ENCODE peak calls at places on chromosomes 16 and 17, in six cellular contexts. One of them, this sample, is unnamed.
A peak's percentile ranks its signal among the peaks of the same experiment; 100 is the strongest.

GRCh38 chr17:77354420-77354720 is 213.6 kb downstream of the SEC14L1 start:
- DNase-seq in H9: no peak
- DNase-seq in neuronal stem cell: no peak
- DNase-seq in H1: no peak
- DNase-seq in mesenchymal stem cell: no peak
- DNase-seq in IMR-90: no peak
- DNase-seq in this sample: no peak

GRCh38 chr16:11500720-11501346 is 85.9 kb downstream of the LITAF start:
- DNase-seq in mesenchymal stem cell: no peak
- DNase-seq in H9: no peak
- DNase-seq in neuronal stem cell: no peak
- DNase-seq in IMR-90: no peak
- DNase-seq in H1: no peak
- DNase-seq in this sample: no peak

GRCh38 chr17:43003542-43004172 is 2.9 kb upstream of the IFI35 start:
- DNase-seq in mesenchymal stem cell: no peak
- DNase-seq in neuronal stem cell: no peak
- DNase-seq in H1: no peak
- DNase-seq in IMR-90: peak; percentile 50
- DNase-seq in H9: peak; percentile 73
- DNase-seq in this sample: peak; percentile 82

GRCh38 chr16:46830902-46831647 is at the start of gene C16orf87:
- DNase-seq in H1: peak; percentile 92
- DNase-seq in mesenchymal stem cell: peak; percentile 96
- DNase-seq in neuronal stem cell: peak; percentile 89
- DNase-seq in H9: peak; percentile 92
- DNase-seq in IMR-90: peak; percentile 92
- DNase-seq in this sample: peak; percentile 95

GRCh38 chr17:6496636-6497441 is 52.6 kb downstream of the PIMREG start:
- DNase-seq in neuronal stem cell: no peak
- DNase-seq in mesenchymal stem cell: no peak
- DNase-seq in H9: peak; percentile 38
- DNase-seq in IMR-90: no peak
- DNase-seq in H1: no peak
- DNase-seq in this sample: no peak

GRCh38 chr17:21394265-21394664 is 18.1 kb downstream of the KCNJ12 start:
- DNase-seq in mesenchymal stem cell: no peak
- DNase-seq in H9: no peak
- DNase-seq in IMR-90: peak; percentile 62
- DNase-seq in neuronal stem cell: no peak
- DNase-seq in H1: no peak
- DNase-seq in this sample: no peak

GRCh38 chr17:44284024-44284400 is 16.1 kb upstream of the SLC4A1 start:
- DNase-seq in H1: no peak
- DNase-seq in H9: no peak
- DNase-seq in neuronal stem cell: no peak
- DNase-seq in IMR-90: no peak
- DNase-seq in mesenchymal stem cell: no peak
- DNase-seq in this sample: peak; percentile 68

GRCh38 chr17:30599424-30600061 is 122.3 kb downstream of the GOSR1 start:
- DNase-seq in neuronal stem cell: no peak
- DNase-seq in IMR-90: no peak
- DNase-seq in H9: no peak
- DNase-seq in mesenchymal stem cell: no peak
- DNase-seq in H1: no peak
- DNase-seq in this sample: no peak

GRCh38 chr17:64032081-64032480 is 11.6 kb upstream of the ICAM2 start:
- DNase-seq in IMR-90: peak; percentile 34
- DNase-seq in H1: no peak
- DNase-seq in H9: peak; percentile 28
- DNase-seq in mesenchymal stem cell: no peak
- DNase-seq in neuronal stem cell: no peak
- DNase-seq in this sample: no peak
- H3K23ac ChIP-seq in IMR-90: no peak overlapping the region
- H3K23ac ChIP-seq in H1: no peak overlapping the region
- H3K23ac ChIP-seq in H9: no peak overlapping the region
- H3K23ac ChIP-seq in mesenchymal stem cell: no peak overlapping the region
- H3K23ac ChIP-seq in neuronal stem cell: no peak overlapping the region
- H3K23ac ChIP-seq in this sample: no peak overlapping the region

DNA sequence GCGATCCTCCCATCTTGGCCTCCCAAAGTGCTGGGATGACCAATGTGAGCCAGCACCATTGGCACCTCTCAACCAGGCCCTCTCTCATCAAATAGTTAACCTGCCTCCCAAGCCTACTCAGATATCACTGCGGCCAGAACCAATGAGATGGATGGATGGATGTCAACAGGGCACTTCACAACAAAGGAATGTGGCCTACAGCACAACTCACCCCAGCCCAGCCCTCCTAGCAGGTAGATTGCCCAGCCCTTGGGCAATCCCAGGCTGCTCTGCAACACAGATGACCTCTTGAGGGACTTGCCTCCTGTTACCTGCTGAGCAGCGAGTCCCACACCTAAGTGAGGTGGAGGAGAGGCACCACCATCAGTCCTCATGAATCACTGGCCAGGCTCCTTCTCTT is 22.6 kb upstream of the KIFC3 start:
- DNase-seq in neuronal stem cell: no peak
- DNase-seq in IMR-90: no peak
- DNase-seq in H9: no peak
- DNase-seq in H1: no peak
- DNase-seq in mesenchymal stem cell: no peak
- DNase-seq in this sample: peak; percentile 70
- H2AFZ ChIP-seq in neuronal stem cell: no peak overlapping the region
- H2AFZ ChIP-seq in IMR-90: no peak overlapping the region
- H2AFZ ChIP-seq in H9: no peak overlapping the region
- H2AFZ ChIP-seq in H1: no peak overlapping the region
- H2AFZ ChIP-seq in mesenchymal stem cell: no peak overlapping the region
- H2AFZ ChIP-seq in this sample: no peak overlapping the region

GRCh38 chr16:19555186-19555937 is at the start of gene VPS35L:
- DNase-seq in H9: peak; percentile 99
- DNase-seq in mesenchymal stem cell: peak; percentile 99
- DNase-seq in neuronal stem cell: peak; percentile 98
- DNase-seq in IMR-90: peak; percentile 99
- DNase-seq in H1: peak; percentile 97
- DNase-seq in this sample: peak; percentile 100
- H4K8ac ChIP-seq in H9: no peak within 1 kb of the TSS
- H4K8ac ChIP-seq in mesenchymal stem cell: peak within 1 kb of the TSS; percentile 95
- H4K8ac ChIP-seq in neuronal stem cell: peak within 1 kb of the TSS; percentile 45
- H4K8ac ChIP-seq in IMR-90: peak within 1 kb of the TSS; percentile 96
- H4K8ac ChIP-seq in H1: peak within 1 kb of the TSS; percentile 98
- H4K8ac ChIP-seq in this sample: peak within 1 kb of the TSS; percentile 90

GRCh38 chr16:50455288-50455845 is 86.6 kb upstream of the BRD7 start:
- DNase-seq in H9: no peak
- DNase-seq in IMR-90: no peak
- DNase-seq in neuronal stem cell: no peak
- DNase-seq in mesenchymal stem cell: no peak
- DNase-seq in H1: no peak
- DNase-seq in this sample: no peak
- H3K23ac ChIP-seq in H9: no peak overlapping the region
- H3K23ac ChIP-seq in IMR-90: no peak overlapping the region
- H3K23ac ChIP-seq in neuronal stem cell: no peak overlapping the region
- H3K23ac ChIP-seq in mesenchymal stem cell: no peak overlapping the region
- H3K23ac ChIP-seq in H1: no peak overlapping the region
- H3K23ac ChIP-seq in this sample: no peak overlapping the region

DNA sequence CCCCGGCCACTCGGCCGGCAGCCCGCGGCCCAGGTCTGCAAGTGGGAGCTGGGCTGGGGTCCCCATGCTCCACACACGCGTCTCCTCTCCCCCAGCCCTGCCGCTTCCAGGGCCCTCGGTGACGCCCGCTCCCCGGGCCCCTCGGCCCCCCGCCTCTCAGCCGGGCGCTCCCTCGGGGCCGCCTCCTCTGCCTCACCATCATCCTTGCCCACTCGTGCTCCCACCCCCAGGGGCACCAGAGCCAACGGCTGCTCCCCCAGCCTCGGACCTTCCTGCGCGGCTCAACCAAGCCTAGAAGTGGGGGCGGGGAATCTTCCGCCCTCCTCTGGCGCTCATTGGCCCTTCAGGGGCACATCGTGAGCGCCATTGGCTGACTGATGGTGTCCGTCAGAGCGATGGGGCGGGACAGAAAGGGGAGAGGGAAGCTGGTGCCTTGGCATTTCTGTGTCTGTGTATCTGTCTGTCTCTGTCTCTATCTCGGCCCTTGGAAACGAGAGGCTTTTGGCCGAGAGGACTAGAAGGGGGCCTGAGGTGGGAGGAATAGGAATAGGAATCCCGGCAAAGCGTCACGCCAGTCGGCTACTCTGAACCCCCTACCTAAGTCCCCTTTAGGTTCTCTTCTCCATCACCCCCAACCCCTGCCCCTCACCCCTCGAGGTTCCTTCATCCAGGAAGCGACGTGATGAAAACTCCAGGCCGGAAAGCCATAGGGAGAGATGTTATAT is 88.9 kb downstream of the CDC27 start:
- DNase-seq in H9: peak; percentile 92
- DNase-seq in H1: peak; percentile 97
- DNase-seq in IMR-90: peak; percentile 84
- DNase-seq in mesenchymal stem cell: peak; percentile 92
- DNase-seq in neuronal stem cell: peak; percentile 84
- DNase-seq in this sample: peak; percentile 93
- H2AFZ ChIP-seq in H9: no peak overlapping the region
- H2AFZ ChIP-seq in H1: no peak overlapping the region
- H2AFZ ChIP-seq in IMR-90: peak overlapping the region; percentile 98
- H2AFZ ChIP-seq in mesenchymal stem cell: peak overlapping the region; percentile 95
- H2AFZ ChIP-seq in neuronal stem cell: peak overlapping the region; percentile 95
- H2AFZ ChIP-seq in this sample: peak overlapping the region; percentile 96

GRCh38 chr16:73872856-73873255 is 423.8 kb upstream of the PSMD7 start:
- DNase-seq in IMR-90: no peak
- DNase-seq in H1: no peak
- DNase-seq in mesenchymal stem cell: no peak
- DNase-seq in H9: no peak
- DNase-seq in neuronal stem cell: no peak
- DNase-seq in this sample: no peak
- H4K8ac ChIP-seq in IMR-90: no peak overlapping the region
- H4K8ac ChIP-seq in H1: no peak overlapping the region
- H4K8ac ChIP-seq in mesenchymal stem cell: no peak overlapping the region
- H4K8ac ChIP-seq in H9: no peak overlapping the region
- H4K8ac ChIP-seq in neuronal stem cell: no peak overlapping the region
- H4K8ac ChIP-seq in this sample: no peak overlapping the region

DNA sequence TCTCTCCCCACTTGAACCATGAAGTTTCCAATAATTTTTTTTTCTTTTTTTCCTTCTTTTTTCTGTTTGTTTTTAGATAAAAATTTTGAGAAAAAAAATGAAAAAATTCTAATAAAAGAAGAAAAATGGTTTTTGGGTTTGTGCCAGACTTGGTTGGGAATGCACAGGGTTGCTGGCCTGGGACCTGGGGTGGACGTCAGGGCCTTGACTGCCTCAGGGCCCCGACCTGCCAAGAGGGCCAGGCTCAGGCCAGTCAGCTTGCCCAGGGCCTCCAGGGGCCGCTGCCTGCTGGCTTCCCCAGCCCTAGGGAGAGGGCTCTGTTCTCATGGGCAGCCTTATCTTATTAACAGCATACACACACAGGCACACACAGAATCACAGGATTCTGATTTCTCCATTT is 6.5 kb downstream of the TBX6 start:
- DNase-seq in H1: no peak
- DNase-seq in mesenchymal stem cell: no peak
- DNase-seq in neuronal stem cell: no peak
- DNase-seq in IMR-90: no peak
- DNase-seq in H9: no peak
- DNase-seq in this sample: no peak
- H3K23ac ChIP-seq in H1: no peak overlapping the region
- H3K23ac ChIP-seq in mesenchymal stem cell: no peak overlapping the region
- H3K23ac ChIP-seq in neuronal stem cell: no peak overlapping the region
- H3K23ac ChIP-seq in IMR-90: no peak overlapping the region
- H3K23ac ChIP-seq in H9: no peak overlapping the region
- H3K23ac ChIP-seq in this sample: no peak overlapping the region

This sample was measured in trophoblast cell.